ENCODE peak calls at places on chromosomes 16 and 17, in seven cellular contexts. One of them, this sample, is unnamed.

GRCh38 chr16:78695371-78695770 is 595.9 kb downstream of the WWOX start:
- DNase-seq in fibroblast of pulmonary artery: no peak
- DNase-seq in effector memory CD4-positive, alpha-beta T cell: no peak
- DNase-seq in small intestine: no peak
- DNase-seq in cardiac fibroblast: no peak
- DNase-seq in CD8-positive, alpha-beta T cell: no peak
- DNase-seq in A549: no peak
- DNase-seq in this sample: no peak

GRCh38 chr16:80355335-80355734 is 185.5 kb upstream of the DYNLRB2 start:
- DNase-seq in CD8-positive, alpha-beta T cell: no peak
- DNase-seq in small intestine: no peak
- DNase-seq in cardiac fibroblast: no peak
- DNase-seq in effector memory CD4-positive, alpha-beta T cell: no peak
- DNase-seq in fibroblast of pulmonary artery: no peak
- DNase-seq in A549: no peak
- DNase-seq in this sample: no peak

GRCh38 chr17:15502315-15503112 is 35.1 kb upstream of the CDRT4 start:
- DNase-seq in small intestine: peak
- DNase-seq in fibroblast of pulmonary artery: peak
- DNase-seq in effector memory CD4-positive, alpha-beta T cell: peak
- DNase-seq in CD8-positive, alpha-beta T cell: peak
- DNase-seq in A549: peak
- DNase-seq in cardiac fibroblast: peak
- DNase-seq in this sample: no peak

GRCh38 chr17:32590974-32591373 is 104.2 kb downstream of the CDK5R1 start:
- DNase-seq in CD8-positive, alpha-beta T cell: no peak
- DNase-seq in cardiac fibroblast: no peak
- DNase-seq in A549: no peak
- DNase-seq in fibroblast of pulmonary artery: no peak
- DNase-seq in small intestine: no peak
- DNase-seq in effector memory CD4-positive, alpha-beta T cell: no peak
- DNase-seq in this sample: no peak

GRCh38 chr16:28623172-28623711 is 13.4 kb upstream of the SULT1A1 start:
- DNase-seq in fibroblast of pulmonary artery: no peak
- DNase-seq in small intestine: peak
- DNase-seq in A549: peak
- DNase-seq in CD8-positive, alpha-beta T cell: peak
- DNase-seq in cardiac fibroblast: peak
- DNase-seq in effector memory CD4-positive, alpha-beta T cell: no peak
- DNase-seq in this sample: no peak

GRCh38 chr17:74998783-74999182 is 11.4 kb downstream of the CDR2L start:
- DNase-seq in small intestine: no peak
- DNase-seq in CD8-positive, alpha-beta T cell: no peak
- DNase-seq in cardiac fibroblast: no peak
- DNase-seq in effector memory CD4-positive, alpha-beta T cell: no peak
- DNase-seq in A549: no peak
- DNase-seq in fibroblast of pulmonary artery: no peak
- DNase-seq in this sample: no peak

GRCh38 chr17:50359005-50359699 is 13.2 kb downstream of the XYLT2 start:
- DNase-seq in effector memory CD4-positive, alpha-beta T cell: no peak
- DNase-seq in A549: no peak
- DNase-seq in fibroblast of pulmonary artery: no peak
- DNase-seq in CD8-positive, alpha-beta T cell: no peak
- DNase-seq in cardiac fibroblast: no peak
- DNase-seq in small intestine: no peak
- DNase-seq in this sample: no peak

GRCh38 chr16:24834459-24835335 is 11.1 kb upstream of the SLC5A11 start:
- DNase-seq in small intestine: peak
- DNase-seq in fibroblast of pulmonary artery: peak
- DNase-seq in A549: peak
- DNase-seq in CD8-positive, alpha-beta T cell: no peak
- DNase-seq in cardiac fibroblast: peak
- DNase-seq in effector memory CD4-positive, alpha-beta T cell: no peak
- DNase-seq in this sample: no peak

GRCh38 chr16:79104567-79104966 is 496.0 kb downstream of the MAF start:
- DNase-seq in effector memory CD4-positive, alpha-beta T cell: no peak
- DNase-seq in CD8-positive, alpha-beta T cell: no peak
- DNase-seq in small intestine: no peak
- DNase-seq in cardiac fibroblast: no peak
- DNase-seq in fibroblast of pulmonary artery: no peak
- DNase-seq in A549: no peak
- DNase-seq in this sample: peak

GRCh38 chr16:54932737-54933254 is 2.1 kb downstream of the IRX5 start:
- DNase-seq in effector memory CD4-positive, alpha-beta T cell: no peak
- DNase-seq in A549: no peak
- DNase-seq in small intestine: no peak
- DNase-seq in CD8-positive, alpha-beta T cell: no peak
- DNase-seq in cardiac fibroblast: no peak
- DNase-seq in fibroblast of pulmonary artery: no peak
- DNase-seq in this sample: no peak

GRCh38 chr17:30155389-30155788 is 38.8 kb downstream of the NSRP1 start:
- DNase-seq in small intestine: no peak
- DNase-seq in A549: no peak
- DNase-seq in cardiac fibroblast: no peak
- DNase-seq in fibroblast of pulmonary artery: no peak
- DNase-seq in CD8-positive, alpha-beta T cell: no peak
- DNase-seq in effector memory CD4-positive, alpha-beta T cell: no peak
- DNase-seq in this sample: no peak

GRCh38 chr16:56618138-56618537 is 7.4 kb upstream of the MT1E start:
- DNase-seq in fibroblast of pulmonary artery: no peak
- DNase-seq in effector memory CD4-positive, alpha-beta T cell: no peak
- DNase-seq in small intestine: no peak
- DNase-seq in CD8-positive, alpha-beta T cell: no peak
- DNase-seq in cardiac fibroblast: no peak
- DNase-seq in A549: no peak
- DNase-seq in this sample: no peak

GRCh38 chr16:81574168-81574567 is 129.6 kb downstream of the CMIP start:
- DNase-seq in small intestine: no peak
- DNase-seq in cardiac fibroblast: no peak
- DNase-seq in effector memory CD4-positive, alpha-beta T cell: no peak
- DNase-seq in A549: no peak
- DNase-seq in CD8-positive, alpha-beta T cell: no peak
- DNase-seq in fibroblast of pulmonary artery: no peak
- DNase-seq in this sample: no peak

GRCh38 chr16:51716195-51716594 is 565.1 kb upstream of the SALL1 start:
- DNase-seq in CD8-positive, alpha-beta T cell: no peak
- DNase-seq in effector memory CD4-positive, alpha-beta T cell: no peak
- DNase-seq in A549: no peak
- DNase-seq in small intestine: no peak
- DNase-seq in fibroblast of pulmonary artery: no peak
- DNase-seq in cardiac fibroblast: no peak
- DNase-seq in this sample: no peak

GRCh38 chr16:27403601-27403992 is 1.6 kb downstream of the IL21R start:
- DNase-seq in CD8-positive, alpha-beta T cell: no peak
- DNase-seq in effector memory CD4-positive, alpha-beta T cell: no peak
- DNase-seq in A549: no peak
- DNase-seq in small intestine: no peak
- DNase-seq in cardiac fibroblast: no peak
- DNase-seq in fibroblast of pulmonary artery: no peak
- DNase-seq in this sample: no peak
- H3K4me3 ChIP-seq in CD8-positive, alpha-beta T cell: peak
- H3K4me3 ChIP-seq in effector memory CD4-positive, alpha-beta T cell: peak
- H3K4me3 ChIP-seq in A549: no peak
- H3K4me3 ChIP-seq in small intestine: peak
- H3K4me3 ChIP-seq in cardiac fibroblast: no peak
- H3K4me3 ChIP-seq in fibroblast of pulmonary artery: no peak
- H3K4me3 ChIP-seq in this sample: no peak

GRCh38 chr16:66320774-66321173 is 45.7 kb upstream of the CDH5 start:
- DNase-seq in effector memory CD4-positive, alpha-beta T cell: no peak
- DNase-seq in cardiac fibroblast: no peak
- DNase-seq in CD8-positive, alpha-beta T cell: no peak
- DNase-seq in small intestine: no peak
- DNase-seq in fibroblast of pulmonary artery: no peak
- DNase-seq in A549: no peak
- DNase-seq in this sample: no peak
- H3K4me3 ChIP-seq in effector memory CD4-positive, alpha-beta T cell: no peak
- H3K4me3 ChIP-seq in cardiac fibroblast: no peak
- H3K4me3 ChIP-seq in CD8-positive, alpha-beta T cell: no peak
- H3K4me3 ChIP-seq in small intestine: no peak
- H3K4me3 ChIP-seq in fibroblast of pulmonary artery: no peak
- H3K4me3 ChIP-seq in A549: no peak
- H3K4me3 ChIP-seq in this sample: no peak

GRCh38 chr16:68528686-68529379 is 10.3 kb upstream of the ZFP90 start:
- DNase-seq in fibroblast of pulmonary artery: peak
- DNase-seq in CD8-positive, alpha-beta T cell: peak
- DNase-seq in small intestine: peak
- DNase-seq in cardiac fibroblast: peak
- DNase-seq in A549: peak
- DNase-seq in effector memory CD4-positive, alpha-beta T cell: peak
- DNase-seq in this sample: peak
- H3K4me3 ChIP-seq in fibroblast of pulmonary artery: no peak
- H3K4me3 ChIP-seq in CD8-positive, alpha-beta T cell: no peak
- H3K4me3 ChIP-seq in small intestine: no peak
- H3K4me3 ChIP-seq in cardiac fibroblast: peak
- H3K4me3 ChIP-seq in A549: peak
- H3K4me3 ChIP-seq in effector memory CD4-positive, alpha-beta T cell: no peak
- H3K4me3 ChIP-seq in this sample: no peak

DNA sequence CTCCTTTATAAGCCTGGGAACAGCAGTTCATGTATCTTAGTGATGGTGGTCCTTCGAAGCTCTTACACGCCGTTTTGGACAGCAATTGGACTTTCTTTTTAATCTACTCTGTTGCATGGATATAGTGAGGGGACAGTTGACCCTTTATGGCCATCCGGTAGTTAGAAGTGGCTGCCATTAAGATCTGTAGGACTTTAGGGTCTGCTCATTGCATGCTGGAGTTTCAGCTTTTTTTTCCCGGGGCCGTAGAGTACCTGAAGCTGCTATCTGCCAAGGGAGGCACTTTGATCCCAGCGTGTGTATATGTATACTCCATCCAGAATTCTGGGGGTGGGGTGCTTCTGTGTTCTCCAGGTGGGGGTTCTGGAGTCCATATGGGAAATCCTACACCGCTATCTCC is 1.2 kb downstream of the CYB5D1 start:
- DNase-seq in cardiac fibroblast: no peak
- DNase-seq in CD8-positive, alpha-beta T cell: no peak
- DNase-seq in effector memory CD4-positive, alpha-beta T cell: no peak
- DNase-seq in small intestine: no peak
- DNase-seq in A549: no peak
- DNase-seq in fibroblast of pulmonary artery: no peak
- DNase-seq in this sample: no peak
- H3K4me3 ChIP-seq in cardiac fibroblast: peak
- H3K4me3 ChIP-seq in CD8-positive, alpha-beta T cell: no peak
- H3K4me3 ChIP-seq in effector memory CD4-positive, alpha-beta T cell: no peak
- H3K4me3 ChIP-seq in small intestine: no peak
- H3K4me3 ChIP-seq in A549: peak
- H3K4me3 ChIP-seq in fibroblast of pulmonary artery: peak
- H3K4me3 ChIP-seq in this sample: no peak